ENCODE peak calls at places on chromosomes 16 and 17, in eight cellular contexts. B is T-helper 17 cell; T is stimulated activated CD8-positive, alpha-beta memory T cell treated with anti-CD3 and anti-CD28 coated beads, Interleukin-12 subunit alpha, Interleukin-12 subunit beta, amount 100 ng/mL, for 1 hour; Q is NCI-H1105; P is AML-193; E is Caco-2; G is RWPE1; U is mesothelial cell of epicardium. I is an unnamed sample.

GRCh38 chr16:29784157-29784556 is 6.1 kb downstream of the ZG16 start:
- DNase-seq in B (no peak), T (no peak), Q (no peak), P (no peak), E (no peak), G (peak), U (no peak), I (no peak)

GRCh38 chr17:5912927-5913565 is 157.1 kb upstream of the WSCD1 start:
- DNase-seq in B (no peak), T (no peak), Q (peak), P (no peak), E (no peak), G (no peak), U (no peak), I (no peak)

GRCh38 chr16:12110361-12111107 is 134.0 kb downstream of the SNX29 start:
- DNase-seq in B (no peak), T (no peak), Q (no peak), P (no peak), E (no peak), G (no peak), U (no peak), I (no peak)

GRCh38 chr16:67967956-67968439 is 439 bp downstream of the SLC12A4 start:
- DNase-seq in B (no peak), T (no peak), Q (no peak), P (no peak), E (no peak), G (no peak), U (peak), I (no peak)

GRCh38 chr16:86609115-86609514 is 30.8 kb downstream of the FOXL1 start:
- DNase-seq in B (no peak), T (no peak), Q (no peak), P (no peak), E (no peak), G (no peak), U (no peak), I (no peak)

GRCh38 chr17:9150407-9151090 is 129.2 kb downstream of the NTN1 start:
- DNase-seq in B (no peak), T (no peak), Q (no peak), P (no peak), E (no peak), G (no peak), U (no peak), I (no peak)

GRCh38 chr17:63275968-63276349 is 170.1 kb downstream of the CYB561 start:
- DNase-seq in B (no peak), T (no peak), Q (no peak), P (peak), E (no peak), G (no peak), U (no peak), I (no peak)

GRCh38 chr17:15649861-15650391 is 30.4 kb upstream of the FBXW10B start:
- DNase-seq in B (no peak), T (no peak), Q (no peak), P (no peak), E (no peak), G (peak), U (no peak), I (peak)

GRCh38 chr16:49158029-49158642 is 123.5 kb downstream of the CBLN1 start:
- DNase-seq in B (no peak), T (no peak), Q (no peak), P (peak), E (peak), G (peak), U (peak), I (no peak)

GRCh38 chr17:12896386-12896785 is 107.1 kb downstream of the ARHGAP44 start:
- DNase-seq in B (no peak), T (no peak), Q (no peak), P (no peak), E (no peak), G (no peak), U (no peak), I (no peak)

GRCh38 chr17:72305472-72305871 is 184.7 kb downstream of the SOX9 start:
- DNase-seq in B (no peak), T (no peak), Q (no peak), P (no peak), E (no peak), G (no peak), U (no peak), I (no peak)

GRCh38 chr17:73090396-73091202 is 1.9 kb downstream of the SLC39A11 start:
- DNase-seq in B (no peak), T (no peak), Q (no peak), P (no peak), E (no peak), G (no peak), U (no peak), I (no peak)

GRCh38 chr16:3907586-3907985 is 27.1 kb upstream of the CREBBP start:
- DNase-seq in B (no peak), T (no peak), Q (no peak), P (no peak), E (no peak), G (no peak), U (no peak), I (no peak)

GRCh38 chr17:50542795-50543774 is 3.9 kb upstream of the SPATA20 start:
- DNase-seq in B (no peak), T (no peak), Q (no peak), P (no peak), E (peak), G (no peak), U (no peak), I (no peak)

GRCh38 chr17:10120113-10120485 is 78.3 kb downstream of the GAS7 start:
- DNase-seq in B (no peak), T (no peak), Q (no peak), P (peak), E (no peak), G (no peak), U (no peak), I (no peak)

GRCh38 chr16:29993191-29993902 is 2.1 kb downstream of the HIRIP3 start:
- DNase-seq in B (no peak), T (no peak), Q (no peak), P (no peak), E (no peak), G (no peak), U (no peak), I (no peak)

GRCh38 chr16:14283786-14284185 is 212.7 kb downstream of the MRTFB start:
- DNase-seq in B (no peak), T (no peak), Q (peak), P (no peak), E (no peak), G (no peak), U (no peak), I (no peak)

GRCh38 chr17:76727745-76728456 is 1.3 kb downstream of the METTL23 start:
- DNase-seq in B (no peak), T (no peak), Q (no peak), P (peak), E (no peak), G (no peak), U (no peak), I (no peak)

I was measured in right atrium auricular region.